ENCODE peak calls at places on chromosomes 6 and 20, in six cellular contexts. H is colonic mucosa, S is mesendoderm, T is ACHN, K is NCI-H1105, W is G401. M is an unnamed sample.

GRCh38 chr6:112286010-112286409 is 31.6 kb upstream of the LAMA4 start:
- DNase-seq in K (no peak), S (peak; percentile 23), T (no peak), W (no peak), H (no peak), M (no peak)

GRCh38 chr20:38649275-38649891 is 47.8 kb downstream of the ARHGAP40 start:
- DNase-seq in H (no peak), S (no peak), K (peak; percentile 28), W (peak; percentile 19), T (peak; percentile 20), M (no peak)

GRCh38 chr6:128305976-128306375 is 214.4 kb downstream of the PTPRK start:
- DNase-seq in H (no peak), S (no peak), T (no peak), W (no peak), K (no peak), M (no peak)

GRCh38 chr6:106184629-106185028 is 98.5 kb downstream of the PRDM1 start:
- DNase-seq in H (no peak), W (no peak), S (no peak), K (no peak), T (no peak), M (no peak)

GRCh38 chr20:18832801-18833200 is 19.2 kb downstream of the SCP2D1 start:
- DNase-seq in W (no peak), T (no peak), K (no peak), H (no peak), S (no peak), M (no peak)

GRCh38 chr6:39357998-39358686 is 35.6 kb upstream of the KCNK16 start:
- DNase-seq in H (peak; percentile 40), S (no peak), K (peak; percentile 82), T (no peak), W (no peak), M (peak; percentile 27)

GRCh38 chr20:316316-317068 is 8.9 kb upstream of the SOX12 start:
- DNase-seq in K (no peak), H (no peak), S (no peak), W (no peak), T (no peak), M (no peak)

GRCh38 chr20:17169575-17170136 is 57.2 kb upstream of the PCSK2 start:
- DNase-seq in S (no peak), T (no peak), H (no peak), K (peak; percentile 81), W (no peak), M (no peak)

GRCh38 chr6:31510007-31510406 is 12.1 kb downstream of the MICB start:
- DNase-seq in K (no peak), T (no peak), S (no peak), H (no peak), W (no peak), M (no peak)

GRCh38 chr20:56463428-56463827 is 5.0 kb upstream of the RTF2 start:
- DNase-seq in H (no peak), T (no peak), K (no peak), W (no peak), S (no peak), M (no peak)

GRCh38 chr6:134169881-134170486 is 117.6 kb upstream of the SLC2A12 start:
- DNase-seq in W (no peak), K (no peak), T (no peak), S (no peak), H (no peak), M (no peak)

GRCh38 chr6:21997414-21998037 is 299.3 kb downstream of the PRL start:
- DNase-seq in S (no peak), T (no peak), W (no peak), K (no peak), H (no peak), M (no peak)

GRCh38 chr6:98836025-98836961 is 1.9 kb downstream of the POU3F2 start:
- DNase-seq in T (no peak), K (peak; percentile 44), H (no peak), S (peak; percentile 56), W (no peak), M (no peak)

GRCh38 chr20:1267809-1268374 is 1.8 kb downstream of the SNPH start:
- DNase-seq in H (no peak), S (peak; percentile 18), W (no peak), T (no peak), K (no peak), M (no peak)

GRCh38 chr20:12093062-12093796 is 175.5 kb downstream of the BTBD3 start:
- DNase-seq in T (no peak), W (no peak), S (no peak), H (no peak), K (no peak), M (no peak)

GRCh38 chr6:94463306-94463705 is 1043.9 kb upstream of the EPHA7 start:
- DNase-seq in K (no peak), H (no peak), S (no peak), W (no peak), T (no peak), M (no peak)

GRCh38 chr20:10611357-10611756 is 62.4 kb downstream of the JAG1 start:
- DNase-seq in K (no peak), W (no peak), H (no peak), S (peak; percentile 87), T (peak; percentile 23), M (no peak)

GRCh38 chr6:103983860-103984259 is 875.9 kb downstream of the HACE1 start:
- DNase-seq in S (no peak), T (no peak), W (no peak), K (no peak), H (no peak), M (no peak)

GRCh38 chr6:104995989-104996617 is 39.2 kb downstream of the LIN28B start:
- DNase-seq in S (peak; percentile 81), W (no peak), H (no peak), K (no peak), T (peak; percentile 1), M (peak; percentile 34)

GRCh38 chr6:128655978-128656498 is 135.6 kb upstream of the PTPRK start:
- DNase-seq in H (no peak), T (peak; percentile 52), W (no peak), S (peak; percentile 40), K (no peak), M (peak; percentile 82)

GRCh38 chr20:16942702-16943101 is 194.5 kb downstream of the OTOR start:
- DNase-seq in H (no peak), T (no peak), W (no peak), S (peak; percentile 33), K (no peak), M (no peak)

GRCh38 chr6:142276256-142276655 is 25.6 kb upstream of the ADGRG6 start:
- DNase-seq in S (no peak), K (no peak), W (no peak), T (no peak), H (no peak), M (no peak)

GRCh38 chr6:30722280-30723112 is 2.3 kb downstream of the TUBB start:
- DNase-seq in S (peak; percentile 80), T (peak; percentile 73), H (peak; percentile 89), K (peak; percentile 51), W (peak; percentile 81), M (no peak)

GRCh38 chr20:13220857-13221297 is at the start of gene ISM1:
- DNase-seq in S (peak; percentile 10), K (no peak), W (no peak), T (peak; percentile 8), H (no peak), M (no peak)

GRCh38 chr20:3067139-3068009 is 4.0 kb upstream of the OXT start:
- DNase-seq in H (no peak), T (no peak), K (no peak), W (no peak), S (peak; percentile 26), M (no peak)